ENCODE peak calls at places on chromosomes 5 and 9, in four cellular contexts. H is fibroblast of lung; M is tibial nerve; O is CD4-positive, alpha-beta memory T cell. L is an unnamed sample. For H3K4me1, the result is how much of the 10 kb centered on the place peaks cover.

GRCh38 chr5:38060354-38060753 is 198.0 kb upstream of the EGFLAM start:
- DNase-seq in H (peak), O (no peak), M (no peak), L (no peak)

GRCh38 chr5:14879985-14880589 is 8.5 kb upstream of the ANKH start:
- DNase-seq in O (no peak), H (peak), M (no peak), L (no peak)

GRCh38 chr5:74446673-74447337 is 193.7 kb downstream of the ENC1 start:
- DNase-seq in M (no peak), O (no peak), H (peak), L (no peak)

GRCh38 chr9:34072868-34073590 is 24.3 kb upstream of the UBAP2 start:
- DNase-seq in O (no peak), H (peak), M (no peak), L (no peak)

GRCh38 chr9:87862536-87863268 is 20.0 kb upstream of the SPATA31E1 start:
- DNase-seq in H (peak), O (no peak), M (no peak), L (no peak)

GRCh38 chr9:98931543-98931942 is 12.2 kb upstream of the COL15A1 start:
- DNase-seq in O (no peak), H (no peak), M (no peak), L (no peak)

GRCh38 chr5:56447232-56447631 is 214.1 kb upstream of the ANKRD55 start:
- DNase-seq in M (no peak), H (no peak), O (no peak), L (no peak)

GRCh38 chr5:138035605-138036537 is 3.0 kb upstream of the FAM13B start:
- DNase-seq in M (no peak), H (peak), O (peak), L (no peak)

GRCh38 chr5:148794729-148795590 is 31.5 kb upstream of the ADRB2 start:
- DNase-seq in O (no peak), H (peak), M (no peak), L (no peak)

GRCh38 chr5:139569276-139569955 is 8.3 kb downstream of the UBE2D2 start:
- DNase-seq in H (no peak), O (no peak), M (no peak), L (no peak)

GRCh38 chr5:95973793-95974325 is 12.2 kb upstream of the ELL2 start:
- DNase-seq in H (peak), O (no peak), M (no peak), L (no peak)

GRCh38 chr5:111777382-111777781 is 20.4 kb upstream of the NREP start:
- DNase-seq in M (no peak), O (no peak), H (no peak), L (no peak)

GRCh38 chr5:179163236-179164155 is 103.3 kb downstream of the ZNF354C start:
- DNase-seq in H (no peak), O (no peak), M (no peak), L (no peak)

GRCh38 chr5:180212363-180213255 is 3.6 kb upstream of the RASGEF1C start:
- DNase-seq in M (no peak), H (peak), O (no peak), L (no peak)

GRCh38 chr5:117424559-117424958 is 849.9 kb upstream of the SEMA6A start:
- DNase-seq in O (no peak), H (no peak), M (no peak), L (no peak)

GRCh38 chr5:19314840-19315239 is 673.2 kb downstream of the CDH18 start:
- DNase-seq in O (no peak), H (peak), M (no peak), L (no peak)

GRCh38 chr5:143194206-143194605 is 209.3 kb downstream of the NR3C1 start:
- DNase-seq in H (peak), O (no peak), M (no peak), L (no peak)

GRCh38 chr5:95823738-95824609 is 1.4 kb upstream of the GLRX start:
- DNase-seq in O (peak), M (peak), H (peak), L (peak)

GRCh38 chr5:1129725-1130082 is 17.8 kb upstream of the SLC12A7 start:
- DNase-seq in M (no peak), O (no peak), H (no peak), L (peak)
- H3K4me1 ChIP-seq in M (under half), O (under half), H (under half), L (under half)

DNA sequence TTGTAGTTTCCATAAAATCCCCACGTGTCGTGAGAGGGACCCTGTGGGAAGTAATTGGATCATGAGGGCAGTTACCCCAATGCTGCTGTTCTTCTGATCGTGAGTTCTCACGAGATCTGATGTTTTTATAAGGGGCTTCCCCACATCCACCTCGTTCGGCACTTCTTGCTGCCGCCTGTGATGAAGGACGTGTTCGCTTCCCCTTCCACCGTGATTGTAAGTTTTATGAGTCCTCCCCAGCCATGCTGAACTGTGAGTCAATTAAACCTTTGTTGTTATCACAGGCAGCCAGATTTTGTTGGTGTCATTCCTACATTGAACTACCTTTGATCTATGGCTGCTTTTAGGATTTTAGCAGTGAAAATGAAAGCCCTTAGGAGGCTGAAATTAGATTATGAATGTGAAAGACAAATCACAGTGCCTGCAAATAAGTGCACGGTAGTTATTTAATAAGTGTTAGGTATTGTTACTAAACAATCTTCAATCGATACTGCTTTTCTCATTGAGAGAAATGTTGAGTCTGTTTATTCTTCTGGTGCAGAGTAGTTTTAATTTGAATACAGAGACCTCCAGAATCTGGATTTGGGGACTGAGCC is 68.0 kb upstream of the C6 start:
- DNase-seq in O (no peak), M (no peak), H (no peak), L (no peak)
- H3K4me1 ChIP-seq in O (under half), M (under half), H (under half), L (under half)

GRCh38 chr5:10695759-10696543 is 65.1 kb downstream of the DAP start:
- DNase-seq in O (no peak), M (no peak), H (no peak), L (no peak)
- H3K4me1 ChIP-seq in O (under half), M (under half), H (under half), L (under half)

DNA sequence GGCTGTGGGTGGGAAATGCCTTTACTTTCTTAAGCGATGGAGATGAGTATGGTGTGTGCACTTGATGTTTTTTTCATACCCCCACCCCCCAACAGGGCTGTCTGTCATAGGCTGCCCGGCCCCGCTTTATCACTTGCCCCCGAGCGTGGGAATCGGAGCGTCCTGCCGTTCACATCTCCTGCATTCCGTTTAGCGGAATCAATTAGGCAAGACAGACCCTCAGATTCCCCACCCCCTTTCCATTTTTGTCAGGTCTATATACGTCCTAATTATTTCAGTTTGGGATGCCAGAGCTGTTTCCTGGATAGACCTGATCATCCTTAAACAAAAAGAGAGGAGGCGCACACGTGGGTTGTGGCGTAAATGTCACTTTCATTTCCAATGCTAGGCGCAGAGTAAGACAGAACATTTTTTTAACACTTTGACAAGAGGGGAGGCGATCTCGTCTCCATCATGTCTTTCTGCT is 217.2 kb downstream of the MEF2C start:
- DNase-seq in O (no peak), H (no peak), M (no peak), L (no peak)
- H3K4me1 ChIP-seq in O (under half), H (under half), M (half or more), L (under half)